ENCODE peak calls at places on chromosomes 6 and 20, in six cellular contexts. S, E, Z, X, T and M are unnamed samples.

GRCh38 chr6:3518356-3518841 is 61.5 kb upstream of the SLC22A23 start:
- DNase-seq in Z (peak; percentile 73), S (no peak), T (no peak), E (peak; percentile 65), X (peak; percentile 76), M (peak; percentile 43)

GRCh38 chr6:6788394-6789020 is 200.0 kb downstream of the LY86 start:
- DNase-seq in S (no peak), E (peak; percentile 67), Z (no peak), X (no peak), T (no peak), M (no peak)

GRCh38 chr20:63737940-63738686 is 1.5 kb upstream of the SLC2A4RG start:
- DNase-seq in X (no peak), E (no peak), S (no peak), T (no peak), Z (no peak), M (peak; percentile 54)

GRCh38 chr20:5729348-5729747 is 20.9 kb upstream of the SHLD1 start:
- DNase-seq in Z (peak; percentile 81), X (peak; percentile 80), S (no peak), T (no peak), E (no peak), M (no peak)

GRCh38 chr6:166997348-166997747 is 1.8 kb upstream of the CEP43 start:
- DNase-seq in T (no peak), E (no peak), X (no peak), Z (no peak), S (peak; percentile 5), M (no peak)

GRCh38 chr20:32021091-32021490 is 10.9 kb downstream of the CCM2L start:
- DNase-seq in X (no peak), S (no peak), Z (no peak), T (no peak), E (no peak), M (no peak)

GRCh38 chr6:8102122-8102958 is at the start of gene EEF1E1:
- DNase-seq in S (peak; percentile 90), T (peak; percentile 93), Z (peak; percentile 94), E (peak; percentile 99), X (peak; percentile 96), M (peak; percentile 98)

GRCh38 chr6:143529095-143529494 is 17.6 kb upstream of the FUCA2 start:
- DNase-seq in Z (no peak), X (peak; percentile 10), S (no peak), T (no peak), E (peak; percentile 42), M (no peak)

GRCh38 chr6:107360476-107360875 is 98.9 kb downstream of the PDSS2 start:
- DNase-seq in T (no peak), S (no peak), X (no peak), Z (peak; percentile 46), E (no peak), M (no peak)

GRCh38 chr6:22041797-22042489 is 254.9 kb downstream of the PRL start:
- DNase-seq in X (no peak), Z (peak; percentile 81), E (no peak), T (no peak), S (no peak), M (no peak)

GRCh38 chr20:10115021-10115420 is 80.2 kb downstream of the ANKEF1 start:
- DNase-seq in T (no peak), E (no peak), S (no peak), X (peak; percentile 37), Z (peak; percentile 79), M (no peak)

GRCh38 chr20:57203986-57204385 is 62.5 kb downstream of the BMP7 start:
- DNase-seq in E (no peak), X (no peak), T (no peak), Z (no peak), S (no peak), M (no peak)

GRCh38 chr20:44728835-44729342 is 13.7 kb downstream of the CCN5 start:
- DNase-seq in S (no peak), Z (peak; percentile 68), T (no peak), X (peak; percentile 61), E (peak; percentile 78), M (peak; percentile 71)

GRCh38 chr6:144583614-144583954 is 298.4 kb downstream of the UTRN start:
- DNase-seq in X (no peak), T (no peak), Z (no peak), S (no peak), E (no peak), M (no peak)
- H3K4me2 ChIP-seq in X (peak overlapping the region; percentile 40), T (peak overlapping the region; percentile 56), Z (peak overlapping the region; percentile 72), S (no peak overlapping the region), E (no peak overlapping the region), M (peak overlapping the region; percentile 59)

DNA sequence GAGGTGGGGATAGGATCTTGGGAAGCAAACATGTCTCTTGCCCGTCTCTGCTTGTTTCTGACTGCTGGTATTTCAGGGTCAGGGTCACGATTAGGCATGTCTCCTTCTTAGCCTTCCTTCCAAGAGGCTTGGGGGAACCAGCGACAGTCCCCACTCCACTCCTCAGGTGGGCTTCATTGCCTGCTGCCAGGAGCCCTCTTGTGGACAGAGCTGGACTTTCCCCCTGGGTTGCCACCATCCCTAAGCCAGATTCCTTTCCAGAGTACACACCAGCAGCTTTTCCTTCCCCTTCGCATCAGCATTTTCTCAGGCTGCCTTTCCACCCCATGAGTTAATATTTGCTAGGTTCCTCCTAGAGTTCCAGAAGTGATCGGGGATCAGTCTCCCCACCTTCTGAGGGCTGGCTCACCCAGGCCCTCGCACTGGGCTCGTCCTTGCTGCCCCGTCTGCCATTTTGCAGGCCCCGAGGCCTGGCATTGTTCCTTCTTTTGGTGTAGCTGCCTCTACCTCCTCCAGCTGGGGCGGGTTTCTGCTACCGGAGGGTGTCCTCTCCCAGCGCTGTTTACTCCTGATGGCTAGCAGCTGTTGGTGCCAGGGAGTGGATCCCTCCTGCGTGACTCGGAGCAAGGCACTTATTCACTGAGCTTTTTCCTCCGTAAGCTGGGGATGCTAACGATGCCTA is 8.8 kb upstream of the C20orf144 start:
- DNase-seq in X (peak; percentile 69), S (peak; percentile 53), E (peak; percentile 78), T (peak; percentile 69), Z (peak; percentile 66), M (peak; percentile 85)
- H3K27ac ChIP-seq in X (peak overlapping the region; percentile 3), S (no peak overlapping the region), E (no peak overlapping the region), T (no peak overlapping the region), Z (no peak overlapping the region), M (no peak overlapping the region)

GRCh38 chr6:99145738-99146137 is 198.0 kb upstream of the FBXL4 start:
- DNase-seq in S (no peak), T (no peak), X (no peak), E (no peak), Z (no peak), M (no peak)
- H2BK15ac ChIP-seq in S (no peak overlapping the region), T (no peak overlapping the region), X (no peak overlapping the region), E (no peak overlapping the region), Z (no peak overlapping the region), M (no peak overlapping the region)

DNA sequence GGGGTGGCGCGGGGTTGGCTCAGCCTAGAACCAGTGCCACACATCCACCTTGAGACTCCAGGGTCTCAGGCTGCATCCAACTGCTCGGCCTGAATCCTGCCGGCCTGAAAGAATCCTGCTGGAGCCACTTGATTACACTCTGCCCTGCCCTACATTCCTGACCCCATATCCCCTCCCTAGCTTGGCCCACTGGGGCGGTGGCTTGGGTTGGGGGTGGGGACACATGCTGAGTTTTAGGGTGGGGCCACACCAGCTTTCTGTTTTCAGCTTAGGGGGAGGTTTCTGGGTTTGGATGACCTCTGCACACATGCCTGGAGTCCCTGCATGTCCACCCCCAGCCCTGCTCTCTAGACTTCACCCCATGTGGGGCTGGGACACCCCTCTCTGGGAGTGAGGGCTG is 6.8 kb downstream of the ITPR3 start:
- DNase-seq in E (no peak), T (no peak), Z (no peak), S (no peak), X (no peak), M (no peak)
- H3K4me2 ChIP-seq in E (no peak overlapping the region), T (peak overlapping the region; percentile 15), Z (no peak overlapping the region), S (no peak overlapping the region), X (no peak overlapping the region), M (no peak overlapping the region)

DNA sequence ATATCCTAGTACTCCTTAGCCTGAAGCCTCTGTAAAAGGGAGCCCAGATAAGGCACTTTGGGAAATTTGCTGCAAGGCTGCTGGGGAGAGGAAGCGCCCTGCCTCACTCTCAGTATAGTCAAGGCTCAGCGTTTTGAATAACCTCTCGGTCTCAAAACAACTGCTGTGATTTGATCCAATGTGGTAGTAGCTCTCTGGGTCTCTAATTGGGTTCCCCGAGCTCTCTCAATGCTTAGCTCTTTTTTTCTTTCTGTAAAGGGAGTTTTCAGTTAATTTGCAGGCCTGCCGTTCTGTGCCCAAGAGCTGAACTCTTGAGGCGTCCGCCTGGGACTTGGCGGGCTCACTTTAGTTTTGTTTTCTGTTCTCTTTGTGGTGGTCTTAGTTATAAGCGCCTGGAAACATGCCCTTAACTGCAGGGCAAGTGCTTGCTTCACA is 41.2 kb downstream of the ZHX3 start:
- DNase-seq in X (no peak), E (no peak), S (peak; percentile 20), Z (no peak), T (no peak), M (no peak)
- H3K27ac ChIP-seq in X (no peak overlapping the region), E (no peak overlapping the region), S (peak overlapping the region; percentile 75), Z (no peak overlapping the region), T (no peak overlapping the region), M (no peak overlapping the region)

GRCh38 chr6:119610265-119610664 is 260.7 kb upstream of the MAN1A1 start:
- DNase-seq in T (no peak), X (no peak), E (no peak), Z (no peak), S (no peak), M (no peak)
- H2BK15ac ChIP-seq in T (no peak overlapping the region), X (no peak overlapping the region), E (no peak overlapping the region), Z (no peak overlapping the region), S (no peak overlapping the region), M (no peak overlapping the region)

GRCh38 chr6:112680076-112680475 is 332.9 kb downstream of the RFPL4B start:
- DNase-seq in T (no peak), Z (peak; percentile 24), X (no peak), S (no peak), E (no peak), M (no peak)
- H3K4me2 ChIP-seq in T (no peak overlapping the region), Z (peak overlapping the region; percentile 44), X (no peak overlapping the region), S (no peak overlapping the region), E (no peak overlapping the region), M (no peak overlapping the region)

DNA sequence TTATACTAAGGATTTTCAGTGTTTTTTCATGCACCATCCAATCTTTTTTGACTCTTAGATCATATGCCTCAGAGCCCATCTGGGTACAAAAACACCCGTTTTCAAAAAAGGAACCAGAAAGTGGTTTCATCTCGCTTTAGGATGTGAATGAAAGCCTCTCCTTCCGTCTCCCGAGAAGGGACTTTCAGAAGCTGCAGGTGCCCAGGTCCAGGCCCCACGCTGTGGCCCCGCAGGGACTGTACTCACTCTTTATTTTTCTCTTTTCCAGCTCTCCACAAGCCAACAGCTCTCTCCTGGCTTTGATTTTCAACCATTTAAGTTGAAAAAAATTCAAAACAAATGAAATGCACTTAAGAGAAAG is 467.5 kb downstream of the PREX1 start:
- DNase-seq in X (no peak), S (no peak), T (no peak), E (no peak), Z (no peak), M (no peak)
- H3K27ac ChIP-seq in X (no peak overlapping the region), S (no peak overlapping the region), T (no peak overlapping the region), E (no peak overlapping the region), Z (no peak overlapping the region), M (no peak overlapping the region)